ENCODE peak calls at places on chromosomes 5 and 9, in five cellular contexts. Y is DND-41, G is ecto neural progenitor cell, O is Kasumi-1, N is HL-60. P is an unnamed sample.

GRCh38 chr5:3153226-3153858 is 401.9 kb upstream of the IRX2 start:
- DNase-seq in Y (no peak), G (no peak), O (no peak), N (no peak), P (no peak)

GRCh38 chr9:99274016-99274415 is 51.9 kb downstream of the SEC61B start:
- DNase-seq in Y (no peak), G (no peak), O (no peak), N (no peak), P (no peak)

GRCh38 chr9:135074354-135075233 is 12.9 kb upstream of the OLFM1 start:
- DNase-seq in Y (no peak), G (peak), O (no peak), N (no peak), P (peak)

GRCh38 chr5:4773827-4774317 is 366.3 kb upstream of the ADAMTS16 start:
- DNase-seq in Y (no peak), G (no peak), O (no peak), N (no peak), P (no peak)

GRCh38 chr9:68443560-68443959 is 87.1 kb downstream of the PGM5 start:
- DNase-seq in Y (no peak), G (no peak), O (no peak), N (no peak), P (no peak)

GRCh38 chr9:137406876-137407589 is 15.9 kb downstream of the EXD3 start:
- DNase-seq in Y (no peak), G (peak), O (peak), N (peak), P (peak)

GRCh38 chr9:80074439-80074838 is 502.7 kb downstream of the TLE4 start:
- DNase-seq in Y (no peak), G (no peak), O (no peak), N (no peak), P (no peak)

GRCh38 chr9:13904746-13905145 is 409.2 kb downstream of the NFIB start:
- DNase-seq in Y (no peak), G (no peak), O (no peak), N (no peak), P (no peak)

GRCh38 chr9:21777701-21778100 is 24.7 kb upstream of the MTAP start:
- DNase-seq in Y (no peak), G (no peak), O (no peak), N (no peak), P (no peak)

GRCh38 chr9:113673726-113674125 is 202.4 kb upstream of the ZNF618 start:
- DNase-seq in Y (no peak), G (no peak), O (no peak), N (no peak), P (no peak)